ENCODE peak calls at places on chromosomes 7 and 10, in nine cellular contexts. Z is iris pigment epithelial cell, F is tibial artery, Q is transverse colon, W is left ventricle myocardium inferior, J is ascending aorta, M is A549, L is mucosa of descending colon, O is left kidney. Y is an unnamed sample.

GRCh38 chr7:96233084-96233483 is 88.8 kb downstream of the SLC25A13 start:
- DNase-seq in J (no peak), F (no peak), Q (no peak), Z (no peak), W (no peak), O (no peak), M (no peak), L (no peak), Y (no peak)

GRCh38 chr7:41333506-41333905 is 369.4 kb downstream of the INHBA start:
- DNase-seq in J (no peak), W (no peak), Z (peak), M (no peak), F (no peak), Q (no peak), O (no peak), L (no peak), Y (no peak)

GRCh38 chr7:82345886-82346285 is 97.7 kb downstream of the CACNA2D1 start:
- DNase-seq in J (no peak), M (no peak), W (no peak), O (no peak), F (no peak), Z (no peak), L (no peak), Q (no peak), Y (no peak)

GRCh38 chr10:67883710-67884312 is 645 bp upstream of the SIRT1 start:
- DNase-seq in O (no peak), F (no peak), L (no peak), J (no peak), Q (no peak), W (no peak), M (no peak), Z (peak), Y (peak)

GRCh38 chr7:47045169-47045568 is 536.7 kb downstream of the TNS3 start:
- DNase-seq in J (no peak), M (no peak), W (peak), F (peak), O (no peak), L (no peak), Q (no peak), Z (no peak), Y (no peak)

GRCh38 chr10:77820349-77820748 is 106.2 kb downstream of the DLG5 start:
- DNase-seq in Q (no peak), M (no peak), W (no peak), F (no peak), Z (peak), O (no peak), J (no peak), L (no peak), Y (no peak)

GRCh38 chr7:128446306-128446705 is 9.4 kb upstream of the HILPDA start:
- DNase-seq in Z (no peak), M (no peak), Q (no peak), F (no peak), O (no peak), W (no peak), L (no peak), J (no peak), Y (no peak)

GRCh38 chr10:5070648-5071410 is 23.4 kb upstream of the AKR1C3 start:
- DNase-seq in Z (peak), W (no peak), L (no peak), F (no peak), M (no peak), Q (no peak), J (no peak), O (no peak), Y (no peak)

GRCh38 chr10:21953585-21954057 is 49.9 kb downstream of the DNAJC1 start:
- DNase-seq in M (peak), L (no peak), Z (peak), Q (no peak), J (no peak), F (no peak), W (no peak), O (peak), Y (no peak)

GRCh38 chr7:44776211-44776610 is 20.3 kb upstream of the PPIA start:
- DNase-seq in F (no peak), O (no peak), L (no peak), Z (no peak), W (no peak), J (no peak), M (no peak), Q (no peak), Y (no peak)

GRCh38 chr7:116426428-116427156 is 72.9 kb upstream of the CAV2 start:
- DNase-seq in Q (peak), Z (peak), W (no peak), M (peak), O (no peak), J (no peak), L (no peak), F (no peak), Y (peak)

GRCh38 chr10:120460776-120461175 is 3.7 kb downstream of the PLPP4 start:
- DNase-seq in Q (no peak), M (no peak), O (no peak), W (no peak), J (no peak), F (no peak), L (no peak), Z (peak), Y (peak)

GRCh38 chr10:113665806-113666354 is 2.0 kb upstream of the NRAP start:
- DNase-seq in Z (peak), Q (no peak), O (peak), M (peak), J (no peak), W (no peak), F (peak), L (no peak), Y (peak)

GRCh38 chr7:27901028-27901760 is 161.2 kb downstream of the TAX1BP1 start:
- DNase-seq in F (no peak), M (no peak), W (no peak), L (no peak), Q (no peak), J (no peak), O (no peak), Z (peak), Y (peak)

GRCh38 chr10:133327651-133328357 is 8.9 kb downstream of the CALY start:
- DNase-seq in L (no peak), M (no peak), J (no peak), Z (no peak), O (no peak), Q (no peak), F (no peak), W (no peak), Y (no peak)

GRCh38 chr7:3112499-3113134 is 69.0 kb upstream of the CARD11 start:
- DNase-seq in O (no peak), W (no peak), M (no peak), L (no peak), Z (no peak), J (no peak), F (no peak), Q (no peak), Y (no peak)

GRCh38 chr7:151439855-151440798 is at the start of gene CRYGN:
- DNase-seq in O (peak), W (no peak), Z (no peak), M (no peak), L (no peak), Q (no peak), J (peak), F (no peak), Y (no peak)

GRCh38 chr10:23419657-23420319 is 19.1 kb upstream of the OTUD1 start:
- DNase-seq in O (no peak), W (no peak), Z (no peak), J (no peak), F (no peak), M (no peak), Q (no peak), L (no peak), Y (no peak)

GRCh38 chr7:64877714-64878610 is 25.1 kb upstream of the ZNF273 start:
- DNase-seq in Q (no peak), W (no peak), L (no peak), F (no peak), M (no peak), Z (no peak), J (no peak), O (peak), Y (peak)

GRCh38 chr10:50740351-50740688 is 584 bp downstream of the ASAH2B start:
- DNase-seq in M (no peak), L (no peak), J (no peak), F (no peak), Z (peak), Q (peak), O (no peak), W (peak), Y (peak)

GRCh38 chr10:73529089-73529832 is 33.4 kb upstream of the PPP3CB start:
- DNase-seq in Z (peak), L (no peak), Q (peak), O (peak), M (peak), F (peak), W (no peak), J (no peak), Y (peak)

GRCh38 chr10:68301790-68302502 is 29.9 kb upstream of the HNRNPH3 start:
- DNase-seq in Z (peak), Q (no peak), W (no peak), J (no peak), L (no peak), F (no peak), M (peak), O (peak), Y (no peak)

GRCh38 chr10:43998021-43998809 is 349.5 kb upstream of the ZNF32 start:
- DNase-seq in F (no peak), W (no peak), O (peak), Z (no peak), L (no peak), J (no peak), M (no peak), Q (no peak), Y (no peak)

GRCh38 chr7:151993977-151994676 is 31.3 kb upstream of the GALNT11 start:
- DNase-seq in W (no peak), O (no peak), L (no peak), Z (no peak), Q (no peak), J (no peak), M (no peak), F (no peak), Y (no peak)

GRCh38 chr10:16828114-16828568 is 10.9 kb upstream of the RSU1 start:
- DNase-seq in W (no peak), Q (peak), M (peak), O (peak), L (no peak), Z (peak), F (peak), J (peak), Y (peak)

GRCh38 chr10:95832216-95833037 is 75.3 kb upstream of the CC2D2B start:
- DNase-seq in M (no peak), J (no peak), L (no peak), W (no peak), O (no peak), Z (no peak), F (no peak), Q (peak), Y (no peak)

Y was measured in SJSA1.